ENCODE peak calls at places on chromosomes 1 and 21, in five cellular contexts. Y is T follicular helper cell, X is substantia nigra, Q is left cardiac atrium, W is tibial nerve. B is an unnamed sample.
A peak's percentile ranks its signal among the peaks of the same experiment; 100 is the strongest.

GRCh38 chr1:33410091-33410701 is 20.7 kb downstream of the PHC2 start:
- DNase-seq in Y (no peak), Q (no peak), W (no peak), X (no peak), B (no peak)

GRCh38 chr1:172533511-172534116 is 664 bp downstream of the SUCO start:
- DNase-seq in W (no peak), X (peak; percentile 22), Y (peak; percentile 21), Q (peak; percentile 23), B (no peak)

GRCh38 chr1:20250346-20250989 is 40.2 kb upstream of the VWA5B1 start:
- DNase-seq in W (no peak), X (no peak), Y (no peak), Q (no peak), B (no peak)

GRCh38 chr1:242086093-242086492 is 87.2 kb upstream of the MAP1LC3C start:
- DNase-seq in X (no peak), Y (no peak), Q (no peak), W (no peak), B (no peak)

GRCh38 chr1:5911871-5912271 is 80.4 kb downstream of the NPHP4 start:
- DNase-seq in Q (no peak), X (no peak), W (no peak), Y (no peak), B (no peak)

GRCh38 chr1:110188116-110188618 is 21.9 kb upstream of the KCNC4 start:
- DNase-seq in W (no peak), Y (no peak), Q (no peak), X (no peak), B (no peak)

GRCh38 chr1:241411056-241411775 is 54.2 kb upstream of the RGS7 start:
- DNase-seq in X (no peak), Q (no peak), Y (no peak), W (no peak), B (no peak)

GRCh38 chr1:225508538-225509375 is 80.9 kb upstream of the LBR start:
- DNase-seq in Q (peak; percentile 48), X (no peak), Y (no peak), W (no peak), B (no peak)

GRCh38 chr1:207327994-207328393 is 6.5 kb downstream of the CD55 start:
- DNase-seq in X (no peak), Y (no peak), W (no peak), Q (no peak), B (no peak)

GRCh38 chr1:8026976-8027747 is 1.1 kb upstream of the ERRFI1 start:
- DNase-seq in X (no peak), W (no peak), Y (no peak), Q (peak; percentile 65), B (no peak)

GRCh38 chr1:22835920-22836319 is 125.3 kb downstream of the EPHB2 start:
- DNase-seq in Q (no peak), Y (no peak), X (no peak), W (no peak), B (no peak)

GRCh38 chr1:21264913-21265312 is 25.4 kb downstream of the ECE1 start:
- DNase-seq in Q (no peak), X (no peak), Y (no peak), W (no peak), B (no peak)

GRCh38 chr1:42081475-42081874 is 71.7 kb upstream of the GUCA2B start:
- DNase-seq in Q (no peak), Y (no peak), X (no peak), W (no peak), B (no peak)

GRCh38 chr1:89732643-89733222 is 88.1 kb upstream of the LRRC8D start:
- DNase-seq in Y (no peak), X (no peak), Q (no peak), W (no peak), B (no peak)

GRCh38 chr1:224488806-224489584 is 54.4 kb upstream of the WDR26 start:
- DNase-seq in W (no peak), X (no peak), Y (no peak), Q (no peak), B (no peak)

GRCh38 chr1:219812491-219813221 is 115.7 kb downstream of the SLC30A10 start:
- DNase-seq in X (no peak), W (no peak), Y (no peak), Q (no peak), B (no peak)

GRCh38 chr1:22745675-22746585 is 35.3 kb downstream of the EPHB2 start:
- DNase-seq in X (no peak), Y (no peak), W (no peak), Q (no peak), B (no peak)

GRCh38 chr1:237913345-237913744 is 22.6 kb upstream of the ZP4 start:
- DNase-seq in X (no peak), Q (no peak), W (no peak), Y (no peak), B (no peak)

GRCh38 chr1:32142446-32143301 is 34.8 kb downstream of the KPNA6 start:
- DNase-seq in X (no peak), Y (no peak), W (peak; percentile 16), Q (peak; percentile 48), B (peak; percentile 47)

GRCh38 chr1:229229137-229229720 is 41.7 kb upstream of the RAB4A start:
- DNase-seq in W (no peak), Q (no peak), Y (no peak), X (no peak), B (no peak)

GRCh38 chr1:230261918-230262650 is 164.0 kb downstream of the PGBD5 start:
- DNase-seq in X (no peak), W (no peak), Q (no peak), Y (no peak), B (no peak)

GRCh38 chr21:32597205-32597604 is 11.9 kb upstream of the TCP10L start:
- DNase-seq in W (no peak), Q (no peak), X (no peak), Y (no peak), B (no peak)

GRCh38 chr1:207813513-207813881 is 61.6 kb downstream of the CD46 start:
- DNase-seq in W (no peak), Y (no peak), X (no peak), Q (no peak), B (no peak)

GRCh38 chr21:46095106-46095719 is 2.7 kb upstream of the COL6A2 start:
- DNase-seq in Q (peak; percentile 35), X (no peak), Y (no peak), W (no peak), B (no peak)

GRCh38 chr21:35603471-35603870 is 456.9 kb downstream of the SETD4 start:
- DNase-seq in X (no peak), Q (no peak), Y (no peak), W (no peak), B (no peak)

B was measured in left ventricle myocardium inferior.